ENCODE peak calls at places on chromosomes 3 and 15, in five cellular contexts. J is lower lobe of right lung, X is RWPE2, N is epithelial cell of esophagus, M is left ventricle myocardium inferior. K is an unnamed sample.

GRCh38 chr3:179624471-179624870 is 19.9 kb downstream of the NDUFB5 start:
- DNase-seq in M (no peak), J (no peak), X (no peak), N (no peak), K (no peak)

GRCh38 chr3:182046365-182046764 is 334.6 kb downstream of the SOX2 start:
- DNase-seq in M (no peak), J (no peak), X (peak; percentile 40), N (peak; percentile 51), K (no peak)

GRCh38 chr15:79858469-79858868 is 38.3 kb downstream of the MTHFS start:
- DNase-seq in X (no peak), M (no peak), J (no peak), N (no peak), K (no peak)

GRCh38 chr3:184910664-184911063 is 98.7 kb downstream of the VPS8 start:
- DNase-seq in N (no peak), X (no peak), J (no peak), M (no peak), K (no peak)

GRCh38 chr3:78734048-78734637 is 1033.7 kb downstream of the ROBO1 start:
- DNase-seq in M (no peak), N (peak; percentile 55), X (no peak), J (no peak), K (no peak)

GRCh38 chr3:29922990-29923746 is 642.3 kb downstream of the RBMS3 start:
- DNase-seq in N (peak; percentile 94), M (peak; percentile 20), J (no peak), X (peak; percentile 22), K (no peak)

GRCh38 chr3:51686512-51687215 is 15.6 kb downstream of the TEX264 start:
- DNase-seq in X (no peak), M (peak; percentile 64), J (peak; percentile 72), N (peak; percentile 63), K (no peak)

GRCh38 chr15:72902245-72902928 is 118.8 kb upstream of the ADPGK start:
- DNase-seq in X (no peak), N (no peak), M (peak; percentile 67), J (peak; percentile 52), K (no peak)

GRCh38 chr15:41892621-41893421 is 1.0 kb downstream of the SPTBN5 start:
- DNase-seq in J (peak; percentile 85), N (no peak), X (peak; percentile 76), M (peak; percentile 84), K (no peak)

GRCh38 chr3:39208463-39209055 is 16.2 kb upstream of the XIRP1 start:
- DNase-seq in J (peak; percentile 53), X (no peak), M (peak; percentile 41), N (peak; percentile 67), K (peak; percentile 52)

GRCh38 chr3:170352936-170353335 is 4.6 kb upstream of the SKIL start:
- DNase-seq in N (no peak), M (no peak), X (no peak), J (no peak), K (no peak)

GRCh38 chr3:126005951-126006350 is 37.0 kb downstream of the ROPN1B start:
- DNase-seq in X (no peak), M (no peak), N (peak; percentile 85), J (no peak), K (no peak)

GRCh38 chr3:58494107-58494506 is 2.2 kb downstream of the KCTD6 start:
- DNase-seq in N (no peak), J (no peak), M (no peak), X (no peak), K (no peak)
- H3K4me3 ChIP-seq in N (no peak overlapping the region), J (no peak overlapping the region), M (peak overlapping the region; percentile 89), X (no peak overlapping the region), K (no peak overlapping the region)

GRCh38 chr15:83850846-83851245 is 196.9 kb downstream of the ADAMTSL3 start:
- DNase-seq in N (peak; percentile 89), J (no peak), X (peak; percentile 83), M (no peak), K (no peak)

GRCh38 chr15:83846847-83847246 is 192.9 kb downstream of the ADAMTSL3 start:
- DNase-seq in M (no peak), N (peak; percentile 40), J (no peak), X (no peak), K (no peak)

GRCh38 chr15:83850015-83850414 is 196.1 kb downstream of the ADAMTSL3 start:
- DNase-seq in M (no peak), N (no peak), X (no peak), J (no peak), K (no peak)

GRCh38 chr15:83845230-83845629 is 191.3 kb downstream of the ADAMTSL3 start:
- DNase-seq in J (no peak), M (no peak), N (peak; percentile 54), X (no peak), K (no peak)

GRCh38 chr15:83848315-83849050 is 194.6 kb downstream of the ADAMTSL3 start:
- DNase-seq in N (peak; percentile 89), X (no peak), J (no peak), M (no peak), K (no peak)
- H3K4me3 ChIP-seq in N (no peak overlapping the region), X (no peak overlapping the region), J (no peak overlapping the region), M (no peak overlapping the region), K (no peak overlapping the region)

GRCh38 chr3:55477306-55478010 is 9.6 kb downstream of the WNT5A start:
- DNase-seq in J (no peak), M (no peak), X (no peak), N (no peak), K (no peak)

GRCh38 chr3:55474213-55474632 is 12.9 kb downstream of the WNT5A start:
- DNase-seq in X (no peak), M (no peak), J (no peak), N (no peak), K (no peak)

GRCh38 chr3:55481067-55481917 is 5.8 kb downstream of the WNT5A start:
- DNase-seq in N (peak; percentile 22), J (peak; percentile 51), M (peak; percentile 15), X (no peak), K (no peak)

GRCh38 chr3:55473788-55474187 is 13.3 kb downstream of the WNT5A start:
- DNase-seq in X (no peak), J (no peak), M (no peak), N (no peak), K (no peak)

DNA sequence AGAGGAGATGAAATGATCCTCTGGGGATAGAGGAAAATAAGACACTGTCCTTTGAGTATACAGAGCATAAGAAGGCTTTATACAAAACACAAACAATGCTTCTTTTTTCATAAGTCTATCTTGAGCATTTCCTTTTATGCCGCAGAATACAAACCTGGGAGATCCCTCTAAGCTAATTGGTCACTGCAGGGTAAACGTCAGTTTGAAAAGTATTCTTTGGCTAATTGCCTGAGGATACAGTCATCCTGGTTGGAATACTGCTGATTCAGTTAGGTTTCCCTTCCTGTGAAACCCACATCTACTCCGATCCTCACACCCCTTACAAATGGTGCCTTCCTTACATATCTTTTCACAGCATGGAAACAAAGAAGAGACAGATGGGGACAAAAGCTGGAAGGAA is 10.6 kb downstream of the WNT5A start:
- DNase-seq in M (no peak), J (no peak), N (peak; percentile 55), X (no peak), K (no peak)
- H3K4me3 ChIP-seq in M (no peak overlapping the region), J (no peak overlapping the region), N (no peak overlapping the region), X (no peak overlapping the region), K (no peak overlapping the region)

DNA sequence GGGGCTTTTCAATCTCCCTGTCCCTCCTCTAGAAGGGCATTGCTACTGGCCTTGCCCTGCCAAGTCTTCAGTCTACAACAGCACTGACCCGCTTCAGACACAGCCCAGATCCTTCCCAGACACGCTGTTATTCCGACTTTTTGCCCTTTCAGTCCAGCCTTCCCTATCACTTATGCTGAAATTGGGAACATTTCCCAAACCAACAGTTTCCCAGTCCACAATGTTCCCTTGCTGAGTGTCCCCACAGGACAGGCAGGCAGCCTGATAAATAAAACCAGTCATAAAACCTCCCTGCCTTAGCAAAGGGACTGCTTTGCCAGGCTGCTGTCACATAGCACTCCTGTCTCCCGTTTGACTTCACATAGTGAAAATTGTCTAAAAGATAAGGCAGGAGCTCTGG is 43.5 kb downstream of the GOLGA6L2 start:
- DNase-seq in X (no peak), M (peak; percentile 42), J (no peak), N (no peak), K (no peak)
- H3K4me3 ChIP-seq in X (no peak overlapping the region), M (peak overlapping the region; percentile 36), J (no peak overlapping the region), N (no peak overlapping the region), K (no peak overlapping the region)

DNA sequence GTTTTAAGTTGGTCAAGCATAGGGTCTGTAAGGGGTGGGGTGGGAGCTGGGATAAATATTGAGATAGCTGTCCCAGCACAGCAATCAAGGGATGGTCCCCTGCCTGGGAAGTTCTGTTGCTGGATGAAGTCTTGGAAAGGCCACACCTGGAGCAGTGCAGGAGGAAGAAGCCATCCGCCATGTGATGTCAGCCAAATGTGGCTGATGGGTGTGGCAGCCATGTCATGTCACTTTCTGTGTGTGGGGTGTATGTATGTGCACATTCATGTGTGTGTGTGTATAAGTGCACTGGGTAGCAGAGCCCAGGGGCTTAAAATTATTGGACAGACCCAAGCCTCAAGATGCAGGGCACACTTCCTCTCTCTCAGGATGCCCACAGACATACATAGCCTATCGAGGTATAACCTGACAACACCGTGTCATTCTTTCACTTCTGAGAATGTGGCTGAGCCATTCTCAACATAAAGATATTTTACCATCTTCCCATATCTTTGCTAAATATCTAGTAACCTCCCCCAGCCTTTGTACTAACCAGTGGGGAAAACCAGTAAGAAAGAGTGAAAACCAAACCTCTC is 11.4 kb downstream of the TNFSF10 start:
- DNase-seq in M (no peak), N (no peak), J (no peak), X (no peak), K (no peak)
- H3K4me3 ChIP-seq in M (no peak overlapping the region), N (no peak overlapping the region), J (no peak overlapping the region), X (no peak overlapping the region), K (no peak overlapping the region)

DNA sequence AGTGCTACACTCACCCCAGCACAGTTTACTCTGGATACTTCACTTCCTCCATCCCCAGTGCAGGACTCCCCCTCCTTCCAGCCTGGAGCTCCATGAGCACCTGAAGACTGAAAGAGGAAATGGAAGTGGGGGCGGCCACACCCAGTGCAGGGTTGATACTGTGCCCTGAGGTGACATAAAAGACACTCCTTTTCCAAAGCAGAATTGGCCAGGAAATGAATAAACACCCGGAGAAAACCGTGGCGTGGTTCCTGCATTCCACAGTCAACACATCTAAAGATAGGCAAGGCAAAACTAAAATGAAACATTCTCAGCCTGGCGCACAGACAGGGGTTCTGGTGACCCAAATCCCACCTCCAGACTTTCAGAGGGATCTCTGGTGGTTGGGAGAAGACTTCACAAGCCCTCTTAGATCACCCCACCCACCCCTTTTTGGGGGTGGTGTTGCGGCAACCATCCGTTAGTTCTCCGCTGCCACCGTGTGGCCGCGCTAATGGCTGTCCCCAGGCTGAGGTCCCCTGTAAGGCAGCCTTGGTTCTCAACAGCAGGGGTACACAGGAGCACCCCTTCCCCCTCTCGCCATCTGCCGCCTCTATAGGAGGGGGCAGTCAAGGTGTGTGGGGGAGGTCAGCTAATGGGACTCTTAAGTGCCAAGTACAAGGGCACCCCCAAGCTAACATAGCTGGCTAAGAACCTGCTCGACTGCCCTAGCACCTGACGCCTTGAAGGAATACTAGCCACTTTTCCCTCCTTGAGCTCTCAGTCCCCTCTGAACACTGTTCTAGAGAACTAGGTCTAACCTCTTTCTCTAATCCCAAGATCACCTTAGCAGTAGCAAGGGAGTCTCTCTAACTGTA is 2.6 kb upstream of the MST1R start:
- DNase-seq in N (peak; percentile 63), X (no peak), M (peak; percentile 36), J (peak; percentile 65), K (peak; percentile 63)
- H3K4me3 ChIP-seq in N (peak overlapping the region; percentile 14), X (peak overlapping the region; percentile 10), M (peak overlapping the region; percentile 50), J (peak overlapping the region; percentile 37), K (no peak overlapping the region)

GRCh38 chr3:160842021-160843005 is 86.3 kb downstream of the PPM1L start:
- DNase-seq in X (no peak), M (no peak), N (no peak), J (no peak), K (no peak)
- H3K4me3 ChIP-seq in X (no peak overlapping the region), M (no peak overlapping the region), N (no peak overlapping the region), J (no peak overlapping the region), K (no peak overlapping the region)